ENCODE peak calls at places on chromosomes 5 and 9, in seven cellular contexts. S, Q, C, G, R, V and M are unnamed samples.

GRCh38 chr5:124649548-124650501 is 96.6 kb downstream of the ZNF608 start:
- DNase-seq in S (peak), Q (peak), C (peak), G (no peak), R (peak), V (peak), M (peak)

GRCh38 chr5:39437469-39437868 is 12.7 kb upstream of the DAB2 start:
- DNase-seq in S (no peak), Q (no peak), C (no peak), G (no peak), R (no peak), V (peak), M (no peak)

GRCh38 chr5:73460133-73460532 is 11.6 kb upstream of the FOXD1 start:
- DNase-seq in S (no peak), Q (no peak), C (no peak), G (no peak), R (no peak), V (no peak), M (no peak)

GRCh38 chr9:76677481-76678055 is 86.7 kb upstream of the PCA3 start:
- DNase-seq in S (peak), Q (peak), C (no peak), G (no peak), R (no peak), V (no peak), M (no peak)

GRCh38 chr5:132761321-132762240 is 14.4 kb downstream of the CCNI2 start:
- DNase-seq in S (no peak), Q (no peak), C (no peak), G (no peak), R (no peak), V (no peak), M (no peak)

GRCh38 chr5:4095918-4096630 is 500.4 kb downstream of the IRX1 start:
- DNase-seq in S (no peak), Q (no peak), C (no peak), G (no peak), R (no peak), V (no peak), M (no peak)

GRCh38 chr5:151016700-151017099 is 3.7 kb upstream of the GPX3 start:
- DNase-seq in S (no peak), Q (no peak), C (peak), G (no peak), R (no peak), V (no peak), M (no peak)

GRCh38 chr5:141973871-141974595 is 5.1 kb downstream of the RNF14 start:
- DNase-seq in S (peak), Q (no peak), C (no peak), G (no peak), R (no peak), V (peak), M (peak)

GRCh38 chr9:14783358-14783757 is 60.8 kb upstream of the CER1 start:
- DNase-seq in S (no peak), Q (no peak), C (no peak), G (no peak), R (no peak), V (no peak), M (no peak)

GRCh38 chr9:114691046-114691955 is 9.3 kb upstream of the TEX48 start:
- DNase-seq in S (peak), Q (no peak), C (no peak), G (peak), R (no peak), V (peak), M (peak)

GRCh38 chr9:99722852-99723251 is 98.8 kb upstream of the NR4A3 start:
- DNase-seq in S (no peak), Q (no peak), C (no peak), G (no peak), R (no peak), V (peak), M (no peak)

GRCh38 chr5:108214857-108215256 is 167.0 kb downstream of the FBXL17 start:
- DNase-seq in S (no peak), Q (no peak), C (no peak), G (no peak), R (no peak), V (no peak), M (no peak)

GRCh38 chr9:108704156-108704852 is 151.5 kb downstream of the ACTL7B start:
- DNase-seq in S (peak), Q (no peak), C (no peak), G (no peak), R (no peak), V (peak), M (no peak)

GRCh38 chr9:89022071-89022721 is 30.9 kb downstream of the S1PR3 start:
- DNase-seq in S (peak), Q (peak), C (no peak), G (no peak), R (peak), V (peak), M (no peak)

GRCh38 chr5:115151208-115151805 is 18.4 kb downstream of the TRIM36 start:
- DNase-seq in S (no peak), Q (no peak), C (no peak), G (no peak), R (no peak), V (no peak), M (no peak)

GRCh38 chr5:31901807-31902530 is 263.0 kb downstream of the PDZD2 start:
- DNase-seq in S (peak), Q (no peak), C (no peak), G (no peak), R (no peak), V (peak), M (no peak)

GRCh38 chr9:89425921-89426388 is 72.0 kb downstream of the SEMA4D start:
- DNase-seq in S (no peak), Q (no peak), C (no peak), G (no peak), R (no peak), V (no peak), M (no peak)

GRCh38 chr5:27328480-27328879 is 290.1 kb upstream of the CDH9 start:
- DNase-seq in S (peak), Q (no peak), C (no peak), G (peak), R (no peak), V (peak), M (peak)

GRCh38 chr9:16727452-16728127 is 142.9 kb downstream of the BNC2 start:
- DNase-seq in S (peak), Q (no peak), C (no peak), G (no peak), R (no peak), V (peak), M (no peak)

GRCh38 chr9:115941561-115942315 is 211.9 kb upstream of the PAPPA start:
- DNase-seq in S (peak), Q (no peak), C (no peak), G (peak), R (no peak), V (peak), M (no peak)

GRCh38 chr5:383621-384020 is 59.4 kb upstream of the EXOC3 start:
- DNase-seq in S (no peak), Q (no peak), C (no peak), G (no peak), R (no peak), V (no peak), M (no peak)

GRCh38 chr5:176677209-176677931 is 30.1 kb downstream of the TSPAN17 start:
- DNase-seq in S (no peak), Q (no peak), C (no peak), G (no peak), R (no peak), V (no peak), M (no peak)

GRCh38 chr5:176674799-176675198 is 27.5 kb downstream of the TSPAN17 start:
- DNase-seq in S (no peak), Q (no peak), C (no peak), G (no peak), R (no peak), V (no peak), M (no peak)

GRCh38 chr5:176673651-176674583 is 26.6 kb downstream of the TSPAN17 start:
- DNase-seq in S (no peak), Q (no peak), C (peak), G (no peak), R (no peak), V (no peak), M (no peak)

GRCh38 chr5:176676361-176676824 is 29.1 kb downstream of the TSPAN17 start:
- DNase-seq in S (peak), Q (no peak), C (no peak), G (no peak), R (no peak), V (peak), M (no peak)

DNA sequence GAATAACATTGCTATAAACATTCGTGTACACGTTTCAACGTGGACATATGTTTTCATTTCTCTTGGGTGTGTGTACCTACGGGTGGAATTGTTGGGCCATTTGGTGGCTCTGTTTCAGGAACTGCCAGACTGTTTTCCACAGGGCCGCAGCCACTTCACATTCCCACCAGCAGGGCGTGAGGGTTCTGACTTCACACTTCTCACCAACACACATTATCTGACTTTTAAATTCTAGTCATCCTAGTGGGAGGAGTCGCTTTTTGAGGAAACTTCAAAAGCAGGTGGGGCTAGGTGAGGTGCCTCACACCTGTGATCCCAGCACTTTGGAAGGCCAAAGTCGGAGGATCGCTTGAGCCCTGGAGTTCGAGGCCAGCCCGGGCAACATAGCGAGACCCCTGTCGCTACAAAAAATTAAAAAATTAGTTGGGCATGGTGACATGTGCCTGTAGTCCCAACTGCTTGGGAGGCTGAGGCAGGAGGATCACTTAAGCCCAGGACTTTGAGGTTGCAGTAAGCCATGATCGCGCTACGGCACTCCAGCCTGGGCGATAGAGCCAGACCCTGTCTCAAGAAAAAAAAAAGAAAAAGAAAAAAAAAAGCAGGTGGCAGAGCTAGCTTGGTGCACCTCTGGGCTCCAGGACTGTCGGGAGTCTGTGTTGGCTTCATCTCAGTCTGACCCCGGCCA is 28.5 kb downstream of the TSPAN17 start:
- DNase-seq in S (peak), Q (no peak), C (no peak), G (no peak), R (no peak), V (peak), M (no peak)
- TF ChIP-seq CTCF in S (peak), Q (peak), C (no peak), G (peak), R (no peak), V (peak), M (peak)

GRCh38 chr9:130394320-130394719 is 50.4 kb upstream of the ASS1 start:
- DNase-seq in S (no peak), Q (no peak), C (no peak), G (no peak), R (no peak), V (no peak), M (no peak)

GRCh38 chr9:130390371-130390770 is 54.4 kb upstream of the ASS1 start:
- DNase-seq in S (no peak), Q (no peak), C (no peak), G (no peak), R (no peak), V (no peak), M (no peak)

GRCh38 chr9:130393681-130394071 is 51.1 kb upstream of the ASS1 start:
- DNase-seq in S (no peak), Q (no peak), C (no peak), G (no peak), R (no peak), V (no peak), M (no peak)

GRCh38 chr9:130390986-130391385 is 53.8 kb upstream of the ASS1 start:
- DNase-seq in S (no peak), Q (no peak), C (no peak), G (no peak), R (no peak), V (no peak), M (no peak)

DNA sequence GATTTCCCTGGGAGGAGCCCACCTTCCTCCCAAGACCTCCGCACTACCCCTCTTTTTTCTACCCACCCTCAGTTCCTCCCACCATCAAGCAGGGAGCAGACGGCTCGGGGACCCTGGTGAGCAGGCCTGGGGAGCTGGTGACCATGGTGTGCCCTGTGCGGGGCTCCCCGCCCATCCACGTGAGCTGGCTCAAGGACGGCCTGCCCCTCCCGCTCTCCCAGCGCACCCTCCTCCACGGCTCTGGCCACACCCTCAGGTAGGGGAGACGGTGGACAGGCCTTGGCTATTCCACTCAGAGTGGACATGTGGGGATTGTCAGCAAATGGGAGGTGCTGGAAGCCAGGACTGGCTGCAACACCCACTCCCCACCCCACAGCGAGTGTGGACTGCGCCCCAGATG is 52.9 kb upstream of the ASS1 start:
- DNase-seq in S (no peak), Q (no peak), C (no peak), G (no peak), R (no peak), V (no peak), M (no peak)
- TF ChIP-seq CTCF in S (no peak), Q (no peak), C (no peak), G (no peak), R (no peak), V (no peak), M (no peak)

DNA sequence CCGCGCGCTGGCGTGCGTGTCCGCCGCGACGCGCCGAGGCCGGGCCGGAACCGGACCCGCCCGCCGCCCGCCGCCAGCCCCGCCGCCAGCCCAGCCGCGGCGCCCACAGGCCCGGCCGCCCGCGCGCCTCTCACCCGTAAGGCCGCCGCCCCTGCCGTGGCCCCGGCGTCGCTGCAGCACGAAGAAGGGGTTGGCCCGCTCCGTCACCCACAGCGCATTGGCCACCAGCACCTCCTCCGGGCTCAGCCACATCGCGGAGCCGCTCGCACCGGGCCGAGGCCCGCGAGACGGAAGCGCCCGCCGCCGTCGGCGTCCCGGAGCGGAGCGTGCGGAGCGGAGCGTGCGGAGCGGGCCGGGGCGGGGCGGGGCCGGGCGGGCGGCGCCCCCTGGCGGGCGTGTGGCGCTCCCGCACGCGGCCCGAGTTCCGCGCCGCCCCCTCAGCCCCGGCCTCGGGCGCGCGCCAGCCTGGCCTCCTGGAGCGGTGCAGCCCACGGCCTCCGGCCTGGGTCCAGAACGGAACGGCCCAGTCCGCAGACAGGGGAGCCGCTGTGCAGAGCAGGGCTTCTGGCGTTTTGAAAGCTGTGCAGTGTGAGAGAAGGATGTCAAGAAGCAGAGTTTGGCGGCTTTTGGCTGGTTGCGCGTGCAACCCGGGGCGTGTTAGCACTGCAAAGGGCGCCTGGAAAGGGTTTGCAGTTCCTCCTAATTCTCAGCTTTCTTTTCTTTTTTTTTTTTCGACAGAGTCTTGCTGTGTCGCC is at the start of gene TBC1D9B:
- DNase-seq in S (peak), Q (peak), C (peak), G (no peak), R (peak), V (peak), M (no peak)
- TF ChIP-seq CTCF in S (peak), Q (peak), C (no peak), G (peak), R (peak), V (no peak), M (peak)

GRCh38 chr9:119369670-119370366 is 583 bp upstream of the BRINP1 start:
- DNase-seq in S (no peak), Q (no peak), C (no peak), G (no peak), R (no peak), V (no peak), M (no peak)

GRCh38 chr9:119368179-119368578 is 1.1 kb downstream of the BRINP1 start:
- DNase-seq in S (no peak), Q (no peak), C (no peak), G (no peak), R (no peak), V (no peak), M (no peak)

GRCh38 chr9:119366909-119367690 is 2.1 kb downstream of the BRINP1 start:
- DNase-seq in S (no peak), Q (no peak), C (no peak), G (peak), R (no peak), V (no peak), M (no peak)

GRCh38 chr9:119368681-119369581 is at the start of gene BRINP1:
- DNase-seq in S (peak), Q (no peak), C (no peak), G (no peak), R (no peak), V (peak), M (no peak)

GRCh38 chr9:119365291-119366027 is 3.8 kb downstream of the BRINP1 start:
- DNase-seq in S (peak), Q (no peak), C (no peak), G (no peak), R (no peak), V (peak), M (no peak)
- TF ChIP-seq CTCF in S (peak), Q (no peak), C (no peak), G (peak), R (no peak), V (peak), M (no peak)

GRCh38 chr9:101711330-101711941 is 27.0 kb downstream of the GRIN3A start:
- DNase-seq in S (no peak), Q (no peak), C (no peak), G (no peak), R (no peak), V (peak), M (no peak)
- TF ChIP-seq CTCF in S (peak), Q (no peak), C (no peak), G (peak), R (no peak), V (peak), M (peak)

DNA sequence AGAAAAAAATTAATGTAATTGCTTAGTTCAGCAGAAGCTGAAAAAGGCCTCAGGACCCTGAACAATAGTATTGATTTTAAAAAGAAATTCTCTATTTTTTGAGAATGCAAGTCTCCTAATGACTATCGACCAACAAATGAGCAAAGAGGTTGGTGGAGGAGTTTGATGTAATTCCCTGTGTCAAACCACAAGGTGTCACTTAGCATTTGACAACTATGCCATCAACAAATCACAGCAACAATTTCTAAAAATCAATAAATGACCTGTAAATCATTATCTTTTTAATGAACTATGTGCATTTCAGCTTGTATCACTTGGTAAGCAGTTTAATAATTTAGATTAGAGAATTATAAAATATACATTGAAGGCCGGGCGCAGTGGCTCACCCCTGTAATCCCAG is 133.7 kb downstream of the PRELID2 start:
- DNase-seq in S (no peak), Q (no peak), C (no peak), G (no peak), R (no peak), V (no peak), M (no peak)
- TF ChIP-seq CTCF in S (no peak), Q (no peak), C (no peak), G (peak), R (no peak), V (peak), M (no peak)